ENCODE peak calls at places on chromosomes 12 and 14, in seven cellular contexts. L, T, G, A, P, C and N are unnamed samples.

GRCh38 chr14:83300454-83301064 is 1766.9 kb upstream of the SEL1L start:
- DNase-seq in L (no peak), T (no peak), G (peak; percentile 21), A (peak; percentile 56), P (peak; percentile 43), C (no peak), N (no peak)

GRCh38 chr12:102202556-102202955 is 4.9 kb upstream of the PMCH start:
- DNase-seq in L (no peak), T (no peak), G (no peak), A (peak; percentile 34), P (no peak), C (no peak), N (no peak)

GRCh38 chr12:42259699-42260098 is 21.7 kb upstream of the YAF2 start:
- DNase-seq in L (no peak), T (no peak), G (no peak), A (no peak), P (no peak), C (no peak), N (no peak)

GRCh38 chr12:31989987-31990386 is 30.8 kb downstream of the RESF1 start:
- DNase-seq in L (no peak), T (peak; percentile 24), G (peak; percentile 54), A (peak; percentile 40), P (no peak), C (no peak), N (no peak)

GRCh38 chr14:92513204-92513965 is at the start of gene RIN3:
- DNase-seq in L (peak; percentile 72), T (peak; percentile 89), G (peak; percentile 34), A (peak; percentile 76), P (peak; percentile 16), C (peak; percentile 55), N (no peak)

GRCh38 chr14:56117765-56118610 is at the start of gene PELI2:
- DNase-seq in L (peak; percentile 87), T (peak; percentile 90), G (peak; percentile 40), A (peak; percentile 89), P (peak; percentile 50), C (peak; percentile 82), N (peak; percentile 63)

GRCh38 chr14:77641207-77641533 is 24.7 kb upstream of the SPTLC2 start:
- DNase-seq in L (no peak), T (no peak), G (no peak), A (no peak), P (no peak), C (no peak), N (no peak)

GRCh38 chr12:127238061-127238460 is 1028.9 kb upstream of the TMEM132C start:
- DNase-seq in L (no peak), T (no peak), G (no peak), A (peak; percentile 4), P (no peak), C (no peak), N (no peak)

GRCh38 chr14:103404920-103405319 is 19.7 kb downstream of the MARK3 start:
- DNase-seq in L (no peak), T (no peak), G (no peak), A (peak; percentile 88), P (no peak), C (no peak), N (no peak)

GRCh38 chr12:56632701-56633464 is 2.8 kb upstream of the BAZ2A start:
- DNase-seq in L (no peak), T (peak; percentile 59), G (no peak), A (peak; percentile 12), P (no peak), C (no peak), N (no peak)

GRCh38 chr12:72094490-72094889 is 155.8 kb downstream of the TPH2 start:
- DNase-seq in L (no peak), T (no peak), G (no peak), A (no peak), P (no peak), C (no peak), N (no peak)

GRCh38 chr12:52233462-52234141 is 559 bp downstream of the KRT7 start:
- DNase-seq in L (no peak), T (peak; percentile 80), G (no peak), A (no peak), P (peak; percentile 35), C (no peak), N (no peak)

GRCh38 chr14:105095236-105095805 is 30.1 kb upstream of the GPR132 start:
- DNase-seq in L (no peak), T (no peak), G (no peak), A (no peak), P (no peak), C (no peak), N (no peak)

GRCh38 chr12:104547239-104547638 is 90.5 kb downstream of the CHST11 start:
- DNase-seq in L (no peak), T (no peak), G (no peak), A (no peak), P (no peak), C (no peak), N (no peak)

GRCh38 chr14:105479438-105480164 is 5.0 kb downstream of the CRIP2 start:
- DNase-seq in L (no peak), T (no peak), G (no peak), A (no peak), P (no peak), C (no peak), N (no peak)

GRCh38 chr12:5429741-5430557 is 2.0 kb upstream of the NTF3 start:
- DNase-seq in L (no peak), T (peak; percentile 88), G (no peak), A (no peak), P (no peak), C (no peak), N (peak; percentile 30)

GRCh38 chr14:67480011-67480410 is 8.5 kb downstream of the TMEM229B start:
- DNase-seq in L (no peak), T (no peak), G (no peak), A (no peak), P (no peak), C (no peak), N (peak; percentile 47)

GRCh38 chr12:77965790-77966189 is 135.1 kb downstream of the NAV3 start:
- DNase-seq in L (no peak), T (no peak), G (no peak), A (peak; percentile 58), P (no peak), C (no peak), N (no peak)

GRCh38 chr14:54669759-54670630 is 103.1 kb downstream of the SAMD4A start:
- DNase-seq in L (peak; percentile 60), T (no peak), G (peak; percentile 91), A (peak; percentile 66), P (peak; percentile 99), C (peak; percentile 20), N (peak; percentile 68)

GRCh38 chr12:30329281-30329680 is 366.4 kb downstream of the IPO8 start:
- DNase-seq in L (no peak), T (no peak), G (no peak), A (peak; percentile 47), P (peak; percentile 45), C (no peak), N (no peak)

GRCh38 chr12:72289633-72290032 is 17.5 kb downstream of the TRHDE start:
- DNase-seq in L (no peak), T (no peak), G (no peak), A (no peak), P (no peak), C (no peak), N (no peak)

GRCh38 chr14:94593376-94593748 is 12.1 kb downstream of the SERPINA5 start:
- DNase-seq in L (no peak), T (no peak), G (no peak), A (no peak), P (no peak), C (no peak), N (no peak)

GRCh38 chr14:30444451-30444850 is 114.5 kb upstream of the G2E3 start:
- DNase-seq in L (no peak), T (no peak), G (no peak), A (no peak), P (no peak), C (no peak), N (no peak)

GRCh38 chr14:88323520-88324199 is 591 bp upstream of the KCNK10 start:
- DNase-seq in L (no peak), T (peak; percentile 87), G (no peak), A (peak; percentile 31), P (no peak), C (no peak), N (peak; percentile 57)

GRCh38 chr14:39247256-39247655 is 13.5 kb downstream of the MIA2 start:
- DNase-seq in L (no peak), T (no peak), G (peak; percentile 71), A (peak; percentile 82), P (peak; percentile 94), C (no peak), N (no peak)

GRCh38 chr12:93990832-93991748 is 157.3 kb upstream of the PLXNC1 start:
- DNase-seq in L (peak; percentile 62), T (peak; percentile 93), G (peak; percentile 58), A (peak; percentile 72), P (no peak), C (no peak), N (peak; percentile 75)

GRCh38 chr12:40946612-40947194 is 241.4 kb upstream of the PDZRN4 start:
- DNase-seq in L (no peak), T (no peak), G (no peak), A (peak; percentile 58), P (peak; percentile 53), C (no peak), N (no peak)

GRCh38 chr14:35212471-35213142 is 79.6 kb upstream of the PSMA6 start:
- DNase-seq in L (no peak), T (no peak), G (no peak), A (no peak), P (no peak), C (no peak), N (no peak)

GRCh38 chr12:42459336-42459847 is 130.2 kb downstream of the PRICKLE1 start:
- DNase-seq in L (no peak), T (peak; percentile 56), G (no peak), A (no peak), P (no peak), C (no peak), N (no peak)

DNA sequence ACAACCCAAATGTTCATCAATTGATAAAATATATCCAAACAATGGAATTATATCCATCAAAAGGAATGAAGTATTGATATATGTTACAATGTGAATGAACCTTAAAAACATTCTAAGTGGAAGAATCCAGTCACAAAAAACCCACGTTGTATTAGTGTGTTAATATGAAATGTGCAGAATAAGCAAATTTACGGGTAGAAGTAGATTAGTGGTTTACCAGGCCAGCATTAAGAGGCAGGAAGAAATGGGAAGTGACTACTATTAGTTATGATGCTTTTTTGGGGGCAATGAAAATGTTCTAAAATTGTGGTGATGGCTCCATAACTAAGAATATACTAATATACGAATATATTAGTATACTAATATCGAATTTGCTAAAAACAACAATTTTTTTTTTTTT is 1.5 kb downstream of the COX16 start:
- DNase-seq in L (no peak), T (no peak), G (no peak), A (no peak), P (no peak), C (no peak), N (no peak)
- TF ChIP-seq CTCF in L (no peak), T (no peak), G (no peak), A (no peak), P (no peak), C (no peak), N (no peak)

GRCh38 chr14:81427348-81428058 is 27.4 kb upstream of the STON2 start:
- DNase-seq in L (peak; percentile 72), T (peak; percentile 52), G (no peak), A (no peak), P (peak; percentile 11), C (no peak), N (no peak)
- H3K27ac ChIP-seq in L (peak overlapping the region; percentile 34), T (no peak overlapping the region), G (no peak overlapping the region), A (no peak overlapping the region), P (no peak overlapping the region), C (no peak overlapping the region), N (no peak overlapping the region)

GRCh38 chr12:132182711-132183365 is 38.6 kb downstream of the NOC4L start:
- DNase-seq in L (no peak), T (no peak), G (no peak), A (no peak), P (no peak), C (no peak), N (no peak)
- H3K27me3 ChIP-seq in L (no peaks in the 10 kb centered on the region), T (no peaks in the 10 kb centered on the region), G (peaks cover 22% of the 10 kb centered on the region), A (peaks cover 28% of the 10 kb centered on the region), P (peaks cover 24% of the 10 kb centered on the region), C (no peaks in the 10 kb centered on the region), N (no peaks in the 10 kb centered on the region)

GRCh38 chr14:101774814-101775213 is 13.3 kb downstream of the PPP2R5C start:
- DNase-seq in L (no peak), T (no peak), G (no peak), A (no peak), P (no peak), C (no peak), N (no peak)
- TF ChIP-seq CTCF in L (no peak), T (no peak), G (no peak), A (no peak), P (no peak), C (no peak), N (no peak)